ENCODE peak calls at places on chromosomes 5 and 9, in eight cellular contexts. Q is IMR-90, D is A549, I is H1, N is SK-N-SH, O is K562, E is HCT116, B is GM12878. R is an unnamed sample.
A peak's percentile ranks its signal among the peaks of the same experiment; 100 is the strongest.

GRCh38 chr5:36607114-36607561 is 732 bp downstream of the SLC1A3 start:
- DNase-seq in N (no peak), B (no peak), D (no peak), I (no peak), Q (peak; percentile 30), O (no peak), E (peak; percentile 33), R (no peak)

GRCh38 chr5:154309805-154310204 is 119.3 kb downstream of the GALNT10 start:
- DNase-seq in O (no peak), N (no peak), Q (no peak), E (no peak), D (no peak), B (no peak), I (no peak), R (no peak)

GRCh38 chr5:17305964-17306725 is 88.7 kb downstream of the BASP1 start:
- DNase-seq in E (no peak), I (peak; percentile 49), O (no peak), D (peak; percentile 68), Q (peak; percentile 84), N (no peak), B (no peak), R (peak; percentile 9)

GRCh38 chr9:72665421-72665820 is 144.0 kb downstream of the TMC1 start:
- DNase-seq in D (no peak), I (no peak), E (no peak), Q (peak; percentile 23), N (no peak), B (no peak), O (no peak), R (no peak)

GRCh38 chr9:93501406-93501805 is 48.0 kb upstream of the FAM120AOS start:
- DNase-seq in E (no peak), Q (no peak), O (no peak), N (no peak), I (no peak), D (no peak), B (no peak), R (no peak)

GRCh38 chr9:124257070-124257864 is 482 bp upstream of the NEK6 start:
- DNase-seq in B (no peak), O (no peak), D (no peak), I (peak; percentile 66), N (no peak), Q (no peak), E (no peak), R (no peak)

GRCh38 chr9:38287420-38287985 is 105.0 kb upstream of the ALDH1B1 start:
- DNase-seq in Q (no peak), E (no peak), D (no peak), N (no peak), I (no peak), B (no peak), O (no peak), R (no peak)

GRCh38 chr5:78879541-78879940 is 105.6 kb downstream of the ARSB start:
- DNase-seq in Q (no peak), B (no peak), O (no peak), N (no peak), E (no peak), D (no peak), I (no peak), R (no peak)

GRCh38 chr9:121556580-121556979 is 56.9 kb upstream of the GGTA1 start:
- DNase-seq in D (no peak), B (no peak), E (no peak), O (no peak), I (no peak), Q (peak; percentile 98), N (no peak), R (no peak)

GRCh38 chr5:74555991-74556390 is 84.5 kb downstream of the ENC1 start:
- DNase-seq in B (no peak), O (no peak), D (no peak), Q (no peak), N (peak; percentile 21), E (no peak), I (no peak), R (no peak)

GRCh38 chr9:32587901-32588300 is 14.9 kb upstream of the NDUFB6 start:
- DNase-seq in O (no peak), I (no peak), D (no peak), E (no peak), Q (peak; percentile 43), N (no peak), B (no peak), R (no peak)

GRCh38 chr5:121968910-121969607 is 7.3 kb downstream of the SRFBP1 start:
- DNase-seq in I (no peak), D (peak; percentile 14), N (no peak), Q (peak; percentile 100), E (peak; percentile 61), O (no peak), B (no peak), R (no peak)

DNA sequence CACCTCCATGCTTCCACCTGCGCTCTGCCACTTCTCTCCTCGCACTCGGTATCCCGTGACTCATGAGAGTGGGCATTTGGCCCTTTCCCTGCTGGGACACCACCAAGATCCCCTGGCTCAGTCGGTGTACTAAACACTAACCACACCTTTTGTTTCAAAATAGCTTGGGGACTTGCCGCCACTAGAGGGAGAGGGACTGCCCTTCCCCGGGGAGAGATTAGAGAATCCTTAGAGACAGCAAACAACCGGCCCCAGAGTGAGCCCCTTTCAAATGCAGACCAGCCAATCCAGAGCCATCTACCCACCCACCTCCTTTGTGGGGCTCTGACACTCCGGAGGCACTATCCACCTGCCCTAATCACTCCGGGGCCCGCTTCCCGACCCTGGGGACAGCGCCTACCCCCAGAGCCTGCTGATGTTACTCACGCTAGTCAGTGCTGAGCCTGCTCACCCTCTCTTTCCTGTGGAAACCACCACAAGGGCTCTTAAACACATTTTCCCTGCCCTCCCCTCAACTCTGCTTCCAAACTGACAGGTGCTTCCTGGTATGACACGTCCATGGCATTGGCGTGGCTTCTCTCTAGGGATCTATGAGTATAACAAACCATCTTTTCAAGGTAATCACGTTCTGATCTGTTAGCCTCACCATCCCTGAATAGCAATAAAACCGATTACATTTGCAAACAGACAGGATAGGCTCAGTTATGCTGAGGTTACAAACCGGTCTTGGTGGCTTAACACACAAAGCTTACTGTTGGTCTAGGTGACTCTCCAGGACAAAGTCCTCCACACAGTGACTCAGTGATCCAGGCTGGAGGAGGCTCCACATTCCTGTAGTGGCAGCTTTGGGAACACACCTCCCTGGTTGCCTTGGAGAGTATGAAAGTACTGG is 180.1 kb upstream of the MVB12B start:
- DNase-seq in B (peak; percentile 15), D (peak; percentile 70), I (peak; percentile 75), Q (no peak), O (peak; percentile 47), E (no peak), N (peak; percentile 45), R (peak; percentile 91)
- TF ChIP-seq RAD21 in B (peak; percentile 35), D (peak; percentile 25), I (peak; percentile 61), Q (no peak), O (no peak), E (peak; percentile 48), N (peak; percentile 23), R (peak; percentile 66)

GRCh38 chr9:131335356-131335755 is 45.8 kb downstream of the PLPP7 start:
- DNase-seq in D (no peak), I (no peak), Q (no peak), O (no peak), N (no peak), B (no peak), E (no peak), R (no peak)

GRCh38 chr9:131330814-131331600 is 41.5 kb downstream of the PLPP7 start:
- DNase-seq in O (peak; percentile 98), N (peak; percentile 79), B (no peak), Q (no peak), E (no peak), D (no peak), I (peak; percentile 80), R (no peak)

GRCh38 chr9:131333771-131334567 is 44.4 kb downstream of the PLPP7 start:
- DNase-seq in Q (no peak), O (no peak), E (no peak), B (no peak), D (no peak), N (no peak), I (no peak), R (no peak)

GRCh38 chr9:131337131-131337848 is 47.8 kb downstream of the PLPP7 start:
- DNase-seq in Q (no peak), N (no peak), O (no peak), I (no peak), D (no peak), E (no peak), B (no peak), R (no peak)

GRCh38 chr9:131334568-131335105 is 45.1 kb downstream of the PLPP7 start:
- DNase-seq in Q (peak; percentile 38), I (no peak), N (no peak), E (no peak), B (no peak), O (peak; percentile 25), D (no peak), R (no peak)
- TF ChIP-seq RAD21 in Q (no peak), I (no peak), N (no peak), E (no peak), B (no peak), O (no peak), D (no peak), R (no peak)

GRCh38 chr9:134605351-134605968 is 36.1 kb upstream of the COL5A1 start:
- DNase-seq in I (no peak), B (no peak), Q (no peak), O (no peak), E (no peak), D (no peak), N (no peak), R (no peak)
- TF ChIP-seq RAD21 in I (no peak), B (no peak), Q (no peak), O (no peak), E (no peak), D (no peak), N (no peak), R (no peak)

DNA sequence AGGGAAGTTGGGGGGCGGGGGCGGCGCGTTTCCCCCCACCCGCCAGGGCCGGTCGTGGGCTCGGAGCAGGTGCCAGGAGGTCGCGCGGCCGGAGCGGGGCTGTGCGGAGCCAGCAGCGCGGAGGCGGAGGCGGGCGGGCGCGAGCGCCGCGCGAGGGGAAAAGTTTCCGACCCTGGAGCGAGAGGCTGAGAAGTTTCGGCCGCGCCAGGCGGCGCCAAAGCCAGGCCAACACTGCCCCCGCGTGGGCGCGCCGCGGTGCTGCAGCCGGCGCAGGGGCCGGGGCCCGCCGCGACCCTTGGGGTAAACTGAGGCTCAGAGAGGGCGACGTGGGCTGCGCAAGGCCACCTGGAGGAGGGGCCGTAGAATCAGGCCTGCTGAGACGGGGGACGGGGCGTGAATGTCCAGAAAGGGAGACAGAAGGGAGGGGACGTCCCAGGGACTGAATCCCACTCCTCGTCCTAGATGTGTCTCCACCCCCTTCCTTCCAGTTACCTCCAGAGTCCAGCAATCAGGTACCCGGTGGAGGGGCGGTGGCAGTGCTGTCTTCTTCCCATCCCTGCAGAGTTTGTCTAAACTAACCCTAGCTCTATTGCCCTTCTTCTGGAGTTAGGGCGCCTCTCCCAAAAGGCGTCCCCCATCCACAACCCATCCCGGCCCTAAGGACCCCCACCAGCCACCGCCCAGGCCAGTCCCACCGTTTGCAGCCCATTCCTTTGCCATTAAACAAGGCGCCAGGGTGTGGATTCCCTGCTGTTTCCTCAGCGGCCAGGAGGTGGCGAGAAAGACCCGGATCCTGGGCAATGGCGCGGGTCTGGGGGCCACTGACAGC is 10.2 kb downstream of the C9orf50 start:
- DNase-seq in D (peak; percentile 88), E (no peak), Q (peak; percentile 58), I (peak; percentile 96), N (peak; percentile 91), O (peak; percentile 81), B (no peak), R (peak; percentile 48)
- TF ChIP-seq RAD21 in D (peak; percentile 87), E (no peak), Q (peak; percentile 99), I (peak; percentile 90), N (peak; percentile 90), O (peak; percentile 99), B (peak; percentile 89), R (peak; percentile 100)

DNA sequence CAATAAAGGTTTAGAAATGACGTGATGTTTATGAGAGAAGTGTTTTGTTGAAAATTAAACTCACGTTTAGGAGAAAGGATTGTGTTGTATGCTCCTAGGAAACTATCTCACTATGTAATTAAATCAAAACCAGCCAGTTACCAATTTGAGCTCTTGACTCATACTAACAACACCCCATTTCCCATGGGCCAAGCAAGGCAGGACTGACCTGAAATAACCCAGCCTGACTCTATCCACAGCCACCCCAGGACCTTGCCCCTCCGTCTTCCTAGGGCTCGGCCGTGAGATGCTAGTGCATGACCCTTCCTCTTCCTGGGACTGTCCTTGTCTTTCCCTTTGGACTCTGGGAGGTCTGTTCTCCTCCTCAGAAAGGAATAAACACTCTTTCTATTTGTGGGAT is 16.4 kb downstream of the TLR4 start:
- DNase-seq in E (no peak), I (no peak), B (no peak), O (peak; percentile 4), Q (no peak), D (no peak), N (no peak), R (no peak)
- TF ChIP-seq RAD21 in E (no peak), I (no peak), B (no peak), O (no peak), Q (no peak), D (no peak), N (no peak), R (no peak)

R was measured in HepG2.